ENCODE peak calls at places on chromosomes 11 and 22, in five cellular contexts. One of them, this sample, is unnamed.

GRCh38 chr22:20550851-20551744 is 43.7 kb downstream of the MED15 start:
- DNase-seq in spleen: peak; percentile 82
- DNase-seq in uterus: peak; percentile 71
- DNase-seq in sigmoid colon: peak; percentile 83
- DNase-seq in heart left ventricle: peak; percentile 69
- DNase-seq in this sample: no peak

GRCh38 chr11:6022954-6023353 is 7.6 kb downstream of the OR56A1 start:
- DNase-seq in sigmoid colon: no peak
- DNase-seq in uterus: no peak
- DNase-seq in heart left ventricle: no peak
- DNase-seq in spleen: no peak
- DNase-seq in this sample: no peak

GRCh38 chr22:46073683-46074504 is 76.4 kb upstream of the PPARA start:
- DNase-seq in spleen: peak; percentile 75
- DNase-seq in heart left ventricle: peak; percentile 66
- DNase-seq in uterus: peak; percentile 54
- DNase-seq in sigmoid colon: peak; percentile 89
- DNase-seq in this sample: peak; percentile 44

GRCh38 chr11:69433741-69434140 is 47.7 kb upstream of the LINC01488 start:
- DNase-seq in spleen: no peak
- DNase-seq in heart left ventricle: peak; percentile 23
- DNase-seq in sigmoid colon: no peak
- DNase-seq in uterus: no peak
- DNase-seq in this sample: no peak

GRCh38 chr11:119741369-119742262 is 12.6 kb upstream of the NECTIN1 start:
- DNase-seq in spleen: peak; percentile 91
- DNase-seq in heart left ventricle: peak; percentile 82
- DNase-seq in sigmoid colon: no peak
- DNase-seq in uterus: no peak
- DNase-seq in this sample: peak; percentile 39

GRCh38 chr22:32042924-32043323 is at the start of gene SLC5A1:
- DNase-seq in spleen: no peak
- DNase-seq in heart left ventricle: no peak
- DNase-seq in uterus: no peak
- DNase-seq in sigmoid colon: no peak
- DNase-seq in this sample: peak; percentile 68

GRCh38 chr11:73147771-73148681 is 5.9 kb upstream of the FCHSD2 start:
- DNase-seq in heart left ventricle: peak; percentile 80
- DNase-seq in spleen: peak; percentile 77
- DNase-seq in uterus: no peak
- DNase-seq in sigmoid colon: peak; percentile 73
- DNase-seq in this sample: peak; percentile 57

GRCh38 chr11:13929551-13929950 is 33.0 kb upstream of the SPON1 start:
- DNase-seq in spleen: no peak
- DNase-seq in heart left ventricle: no peak
- DNase-seq in sigmoid colon: no peak
- DNase-seq in uterus: no peak
- DNase-seq in this sample: no peak

GRCh38 chr11:87002918-87003317 is 34.8 kb upstream of the TMEM135 start:
- DNase-seq in spleen: no peak
- DNase-seq in heart left ventricle: no peak
- DNase-seq in sigmoid colon: no peak
- DNase-seq in uterus: no peak
- DNase-seq in this sample: no peak

GRCh38 chr11:102921587-102922220 is 33.8 kb downstream of the MMP13 start:
- DNase-seq in heart left ventricle: no peak
- DNase-seq in sigmoid colon: no peak
- DNase-seq in spleen: no peak
- DNase-seq in uterus: no peak
- DNase-seq in this sample: no peak

GRCh38 chr22:44287121-44287693 is 25.5 kb downstream of the SHISAL1 start:
- DNase-seq in uterus: no peak
- DNase-seq in spleen: no peak
- DNase-seq in heart left ventricle: peak; percentile 34
- DNase-seq in sigmoid colon: no peak
- DNase-seq in this sample: no peak

GRCh38 chr22:35376728-35377472 is 4.0 kb upstream of the HMOX1 start:
- DNase-seq in sigmoid colon: peak; percentile 98
- DNase-seq in spleen: peak; percentile 93
- DNase-seq in uterus: peak; percentile 98
- DNase-seq in heart left ventricle: peak; percentile 89
- DNase-seq in this sample: peak; percentile 94

GRCh38 chr22:29700949-29701927 is 18.6 kb upstream of the CABP7 start:
- DNase-seq in sigmoid colon: no peak
- DNase-seq in spleen: no peak
- DNase-seq in heart left ventricle: no peak
- DNase-seq in uterus: no peak
- DNase-seq in this sample: peak; percentile 49

GRCh38 chr11:114150671-114151070 is 91.2 kb downstream of the ZBTB16 start:
- DNase-seq in heart left ventricle: no peak
- DNase-seq in sigmoid colon: peak; percentile 68
- DNase-seq in uterus: no peak
- DNase-seq in spleen: no peak
- DNase-seq in this sample: no peak

GRCh38 chr11:67572747-67573419 is 10.7 kb upstream of the GSTP1 start:
- DNase-seq in spleen: peak; percentile 78
- DNase-seq in sigmoid colon: peak; percentile 82
- DNase-seq in uterus: peak; percentile 31
- DNase-seq in heart left ventricle: no peak
- DNase-seq in this sample: peak; percentile 75

GRCh38 chr11:95680169-95680929 is 109.2 kb downstream of the FAM76B start:
- DNase-seq in uterus: no peak
- DNase-seq in spleen: no peak
- DNase-seq in sigmoid colon: no peak
- DNase-seq in heart left ventricle: no peak
- DNase-seq in this sample: no peak

GRCh38 chr11:69447786-69448185 is 33.7 kb upstream of the LINC01488 start:
- DNase-seq in heart left ventricle: peak; percentile 40
- DNase-seq in spleen: peak; percentile 66
- DNase-seq in uterus: no peak
- DNase-seq in sigmoid colon: no peak
- DNase-seq in this sample: no peak

GRCh38 chr11:1516273-1517067 is 29.9 kb upstream of the MOB2 start:
- DNase-seq in sigmoid colon: no peak
- DNase-seq in uterus: no peak
- DNase-seq in spleen: peak; percentile 41
- DNase-seq in heart left ventricle: peak; percentile 44
- DNase-seq in this sample: no peak

GRCh38 chr11:12441081-12441801 is 63.9 kb downstream of the PARVA start:
- DNase-seq in heart left ventricle: no peak
- DNase-seq in sigmoid colon: no peak
- DNase-seq in spleen: no peak
- DNase-seq in uterus: no peak
- DNase-seq in this sample: no peak

GRCh38 chr11:69915501-69916250 is 96.5 kb upstream of the FGF3 start:
- DNase-seq in spleen: peak; percentile 79
- DNase-seq in uterus: peak; percentile 85
- DNase-seq in sigmoid colon: peak; percentile 84
- DNase-seq in heart left ventricle: peak; percentile 90
- DNase-seq in this sample: peak; percentile 85

GRCh38 chr11:84914511-84914910 is 712.6 kb downstream of the DLG2 start:
- DNase-seq in spleen: no peak
- DNase-seq in uterus: no peak
- DNase-seq in sigmoid colon: no peak
- DNase-seq in heart left ventricle: no peak
- DNase-seq in this sample: no peak

GRCh38 chr11:15775051-15775541 is 581.2 kb downstream of the SOX6 start:
- DNase-seq in heart left ventricle: no peak
- DNase-seq in sigmoid colon: no peak
- DNase-seq in uterus: no peak
- DNase-seq in spleen: no peak
- DNase-seq in this sample: no peak

GRCh38 chr11:66970808-66971442 is 4.2 kb upstream of the C11orf86 start:
- DNase-seq in sigmoid colon: peak; percentile 77
- DNase-seq in uterus: peak; percentile 65
- DNase-seq in spleen: no peak
- DNase-seq in heart left ventricle: no peak
- DNase-seq in this sample: no peak

GRCh38 chr11:130322126-130322525 is 7.4 kb upstream of the ZBTB44 start:
- DNase-seq in uterus: no peak
- DNase-seq in sigmoid colon: no peak
- DNase-seq in heart left ventricle: no peak
- DNase-seq in spleen: no peak
- DNase-seq in this sample: no peak

GRCh38 chr11:14422052-14422813 is 63.2 kb upstream of the RRAS2 start:
- DNase-seq in sigmoid colon: peak; percentile 94
- DNase-seq in spleen: peak; percentile 81
- DNase-seq in heart left ventricle: peak; percentile 90
- DNase-seq in uterus: peak; percentile 87
- DNase-seq in this sample: peak; percentile 78

GRCh38 chr11:22976146-22976545 is 115.9 kb upstream of the CCDC179 start:
- DNase-seq in spleen: no peak
- DNase-seq in uterus: no peak
- DNase-seq in sigmoid colon: no peak
- DNase-seq in heart left ventricle: no peak
- DNase-seq in this sample: peak; percentile 83

GRCh38 chr22:20650294-20651207 is 123.4 kb upstream of the SERPIND1 start:
- DNase-seq in uterus: no peak
- DNase-seq in spleen: no peak
- DNase-seq in heart left ventricle: no peak
- DNase-seq in sigmoid colon: no peak
- DNase-seq in this sample: no peak

GRCh38 chr11:83720675-83721074 is 434.5 kb upstream of the CCDC90B start:
- DNase-seq in uterus: no peak
- DNase-seq in heart left ventricle: no peak
- DNase-seq in spleen: no peak
- DNase-seq in sigmoid colon: no peak
- DNase-seq in this sample: no peak

GRCh38 chr11:11078344-11078743 is 220.5 kb upstream of the ZBED5 start:
- DNase-seq in spleen: no peak
- DNase-seq in sigmoid colon: no peak
- DNase-seq in heart left ventricle: no peak
- DNase-seq in uterus: no peak
- DNase-seq in this sample: no peak
- TF ChIP-seq CTCF in spleen: no peak
- TF ChIP-seq CTCF in sigmoid colon: peak; percentile 25
- TF ChIP-seq CTCF in heart left ventricle: no peak
- TF ChIP-seq CTCF in uterus: peak; percentile 13
- TF ChIP-seq CTCF in this sample: no peak

DNA sequence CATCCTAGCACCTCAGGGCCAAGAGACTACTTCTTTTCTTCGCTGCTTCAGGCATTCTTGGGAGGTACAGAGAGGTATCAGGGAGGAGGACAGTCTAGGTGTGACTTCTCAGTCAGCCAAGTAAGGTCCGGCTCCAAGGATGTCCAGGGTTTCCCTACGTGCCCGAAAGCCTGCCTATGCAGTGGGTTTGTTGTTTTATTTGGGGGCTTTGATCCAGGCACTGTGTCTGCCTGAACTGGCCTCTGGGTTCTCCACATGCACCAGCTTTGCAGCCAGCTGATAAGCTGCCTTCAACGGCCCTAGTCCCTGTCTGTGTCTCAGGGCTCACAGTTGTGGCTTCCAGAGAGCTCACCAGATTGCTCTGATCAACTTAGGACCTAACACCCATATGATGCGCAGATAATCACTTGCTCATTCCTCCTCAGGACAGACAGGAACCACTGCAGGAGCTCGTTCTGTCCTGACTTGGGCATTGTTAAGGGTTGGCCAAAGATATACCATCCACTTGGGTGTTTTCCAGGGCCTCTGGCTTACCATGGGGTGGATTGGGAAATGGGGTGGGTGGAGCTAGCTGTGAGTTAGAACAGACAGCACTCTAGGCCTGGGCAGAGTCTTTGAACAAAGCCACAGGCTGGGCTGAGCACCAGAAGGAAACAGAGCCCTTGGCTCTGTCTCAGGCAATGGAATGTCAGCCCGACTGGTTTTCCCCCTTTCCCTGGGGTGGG is 45.5 kb upstream of the CRYBB3 start:
- DNase-seq in sigmoid colon: peak; percentile 94
- DNase-seq in uterus: peak; percentile 25
- DNase-seq in spleen: no peak
- DNase-seq in heart left ventricle: no peak
- DNase-seq in this sample: peak; percentile 63
- TF ChIP-seq POLR2A in sigmoid colon: no peak
- TF ChIP-seq POLR2A in uterus: no peak
- TF ChIP-seq POLR2A in spleen: no peak
- TF ChIP-seq POLR2A in heart left ventricle: no peak
- TF ChIP-seq POLR2A in this sample: no peak

GRCh38 chr11:115330693-115331482 is 173.3 kb downstream of the CADM1 start:
- DNase-seq in uterus: no peak
- DNase-seq in sigmoid colon: no peak
- DNase-seq in spleen: no peak
- DNase-seq in heart left ventricle: no peak
- DNase-seq in this sample: no peak
- TF ChIP-seq CTCF in uterus: no peak
- TF ChIP-seq CTCF in sigmoid colon: no peak
- TF ChIP-seq CTCF in spleen: no peak
- TF ChIP-seq CTCF in heart left ventricle: no peak
- TF ChIP-seq CTCF in this sample: no peak

GRCh38 chr11:64915366-64915887 is 1.6 kb downstream of the ATG2A start:
- DNase-seq in sigmoid colon: no peak
- DNase-seq in uterus: no peak
- DNase-seq in spleen: no peak
- DNase-seq in heart left ventricle: no peak
- DNase-seq in this sample: no peak

GRCh38 chr11:64917663-64917995 is 620 bp upstream of the ATG2A start:
- DNase-seq in uterus: no peak
- DNase-seq in heart left ventricle: no peak
- DNase-seq in sigmoid colon: no peak
- DNase-seq in spleen: no peak
- DNase-seq in this sample: no peak

GRCh38 chr11:64916848-64917662 is at the start of gene ATG2A:
- DNase-seq in heart left ventricle: peak; percentile 100
- DNase-seq in spleen: peak; percentile 99
- DNase-seq in sigmoid colon: peak; percentile 100
- DNase-seq in uterus: peak; percentile 99
- DNase-seq in this sample: peak; percentile 100

GRCh38 chr11:64918056-64918455 is 1.0 kb upstream of the ATG2A start:
- DNase-seq in spleen: no peak
- DNase-seq in sigmoid colon: peak; percentile 60
- DNase-seq in heart left ventricle: no peak
- DNase-seq in uterus: no peak
- DNase-seq in this sample: no peak

DNA sequence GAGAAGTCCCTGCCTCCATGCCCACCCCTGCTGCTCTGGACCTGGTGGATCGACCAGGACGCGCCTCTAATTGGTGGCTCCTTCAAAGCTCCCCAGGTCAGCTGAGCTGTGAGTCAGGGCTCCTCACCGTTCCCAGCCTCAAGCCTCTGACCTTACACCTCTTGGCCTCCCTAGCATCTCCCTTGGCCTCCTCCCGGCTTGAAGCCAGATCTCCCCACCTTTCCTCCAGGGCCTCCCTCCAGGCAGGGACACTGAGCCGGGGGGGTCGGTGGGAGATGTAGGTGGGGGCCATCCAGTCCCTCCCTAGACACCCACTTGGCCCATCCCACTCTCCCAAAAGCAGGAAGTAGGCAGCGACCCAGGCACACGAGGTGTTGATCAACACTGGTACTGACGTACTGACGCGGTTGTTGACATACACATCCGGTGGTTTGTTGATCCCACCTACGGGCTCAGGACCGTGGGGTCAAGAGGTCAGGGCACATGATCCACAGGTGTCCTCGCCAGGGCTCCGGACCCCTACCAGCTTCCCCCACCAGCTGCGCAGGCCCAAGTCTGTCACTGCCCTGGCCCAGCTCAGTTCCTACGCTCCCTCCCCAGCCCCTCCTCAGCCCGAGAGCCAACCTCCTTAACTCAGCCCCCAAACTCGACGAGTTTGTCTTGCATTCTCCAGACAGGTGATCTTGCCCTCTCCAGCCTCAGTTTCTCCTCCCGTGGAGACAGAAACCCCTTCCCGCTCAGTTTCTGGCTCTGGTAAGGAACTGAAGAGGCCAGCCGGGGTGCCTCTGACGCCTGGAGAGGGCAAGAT is 765 bp downstream of the ATG2A start:
- DNase-seq in spleen: peak; percentile 89
- DNase-seq in uterus: peak; percentile 60
- DNase-seq in sigmoid colon: peak; percentile 82
- DNase-seq in heart left ventricle: peak; percentile 69
- DNase-seq in this sample: no peak
- TF ChIP-seq POLR2A in spleen: no peak
- TF ChIP-seq POLR2A in uterus: no peak
- TF ChIP-seq POLR2A in sigmoid colon: no peak
- TF ChIP-seq POLR2A in heart left ventricle: no peak
- TF ChIP-seq POLR2A in this sample: no peak

This sample was measured in body of pancreas.